ENCODE peak calls at places on chromosomes 13 and 19, in four cellular contexts. W is NB4, A is IMR-90, B is H1. T is an unnamed sample.

GRCh38 chr13:106182404-106182803 is 353.1 kb downstream of the EFNB2 start:
- DNase-seq in A (peak), B (no peak), W (peak), T (no peak)

GRCh38 chr13:22793598-22794134 is 387.1 kb upstream of the SGCG start:
- DNase-seq in W (no peak), A (no peak), B (no peak), T (no peak)

GRCh38 chr13:38086013-38086412 is 216.4 kb upstream of the TRPC4 start:
- DNase-seq in W (no peak), B (no peak), A (no peak), T (no peak)

GRCh38 chr13:113585828-113586355 is 1.3 kb downstream of the TFDP1 start:
- DNase-seq in B (no peak), A (no peak), W (no peak), T (peak)

GRCh38 chr13:23007430-23007829 is 173.3 kb upstream of the SGCG start:
- DNase-seq in B (no peak), W (no peak), A (no peak), T (no peak)

GRCh38 chr19:54137913-54138776 is 583 bp downstream of the CNOT3 start:
- DNase-seq in W (no peak), A (no peak), B (no peak), T (peak)

GRCh38 chr13:73879346-73880020 is 254.7 kb downstream of the KLF12 start:
- DNase-seq in A (peak), B (no peak), W (no peak), T (no peak)

GRCh38 chr13:27465611-27466010 is 15.2 kb upstream of the MTIF3 start:
- DNase-seq in W (no peak), A (no peak), B (no peak), T (no peak)

GRCh38 chr13:98890186-98890585 is 87.7 kb downstream of the DOCK9 start:
- DNase-seq in W (no peak), A (peak), B (no peak), T (no peak)

GRCh38 chr19:49127674-49128544 is 8.6 kb downstream of the PPFIA3 start:
- DNase-seq in A (peak), B (no peak), W (peak), T (peak)
- TF ChIP-seq POLR2A in A (no peak), B (peak), W (peak), T (no peak)

DNA sequence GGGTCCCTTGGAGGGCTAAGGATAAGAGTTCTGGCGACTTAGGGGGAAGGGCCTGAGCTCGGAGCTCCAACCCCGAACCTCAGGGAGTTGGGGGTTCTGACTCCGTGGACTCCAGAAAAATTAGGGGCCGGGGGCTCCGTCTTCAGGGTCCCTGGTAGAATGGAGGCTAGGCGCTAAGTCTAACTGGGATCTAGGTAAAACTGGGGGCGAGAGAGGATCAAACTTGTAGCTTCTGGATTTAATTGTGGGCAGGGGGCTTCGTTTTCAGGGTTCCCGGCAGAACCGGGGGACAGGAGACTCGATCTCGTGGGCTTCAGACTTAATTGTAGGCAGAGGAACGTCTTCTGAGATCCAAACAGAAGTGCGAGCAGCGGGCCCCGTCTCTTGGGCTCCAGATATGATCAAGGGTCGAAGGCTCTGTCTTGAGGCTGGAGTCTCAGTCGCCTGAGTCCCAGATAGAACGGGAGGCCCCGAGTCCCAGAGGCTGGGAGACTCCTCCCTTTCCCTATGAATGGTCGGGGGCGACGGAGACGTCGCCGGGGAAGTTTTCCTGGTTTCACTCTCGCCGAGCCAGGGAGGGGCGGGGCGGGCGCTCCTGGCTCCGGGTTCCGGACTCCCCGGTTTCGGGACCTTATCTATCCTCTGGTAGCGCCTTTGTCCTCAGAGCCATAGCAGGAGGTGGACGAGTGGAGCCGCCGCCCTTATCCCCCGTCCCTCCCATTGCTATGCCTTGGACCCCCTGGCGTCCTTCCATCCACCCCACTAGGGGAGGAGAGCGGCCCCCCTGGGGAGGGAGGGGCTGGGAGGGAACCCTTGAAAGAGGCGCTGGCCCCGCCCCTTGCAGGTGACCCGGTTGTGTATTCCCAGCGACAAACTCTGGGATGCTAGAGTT is 1.3 kb downstream of the NECTIN2 start:
- DNase-seq in A (peak), W (no peak), B (no peak), T (peak)
- TF ChIP-seq POLR2A in A (peak), W (no peak), B (peak), T (no peak)

GRCh38 chr19:41546386-41546789 is 29.6 kb upstream of the CEACAM21 start:
- DNase-seq in W (peak), B (no peak), A (no peak), T (no peak)
- TF ChIP-seq POLR2A in W (no peak), B (no peak), A (no peak), T (no peak)

GRCh38 chr19:35727956-35728706 is 10.3 kb downstream of the KMT2B start:
- DNase-seq in W (no peak), A (no peak), B (no peak), T (no peak)
- TF ChIP-seq POLR2A in W (no peak), A (no peak), B (no peak), T (no peak)

DNA sequence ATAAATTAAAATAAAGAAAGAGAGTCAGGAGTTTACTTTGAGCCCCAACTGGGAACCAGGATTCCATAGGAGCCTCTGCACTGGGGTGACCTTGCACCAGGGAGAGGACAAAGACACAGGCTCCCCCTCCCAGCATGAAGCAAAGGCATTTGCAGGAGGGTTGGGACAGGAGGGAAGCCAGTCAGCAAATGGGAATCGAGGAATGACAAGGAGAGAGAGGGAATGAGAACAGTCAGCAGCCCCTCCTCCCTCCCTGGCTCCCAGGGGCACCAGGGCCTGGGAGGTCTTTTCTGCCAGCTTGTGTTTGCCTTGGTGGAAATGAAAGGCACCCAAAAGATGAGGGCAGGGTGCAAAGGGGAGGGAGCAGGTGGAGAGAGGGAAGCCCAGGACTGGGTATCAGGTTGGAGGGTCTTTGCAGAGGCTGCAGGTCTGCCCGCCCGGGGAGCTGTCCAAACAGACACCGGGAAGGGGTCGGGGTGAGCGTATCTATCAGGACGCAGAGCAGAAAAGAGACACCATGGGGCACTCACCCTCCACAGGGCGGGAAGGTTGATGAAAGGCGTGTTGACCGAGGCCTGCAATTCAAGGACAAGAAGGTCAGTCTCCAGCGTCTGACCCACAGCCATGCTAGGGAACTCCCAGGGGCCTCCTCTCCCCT is 3.8 kb downstream of the SBSN start:
- DNase-seq in A (no peak), W (no peak), B (no peak), T (no peak)
- TF ChIP-seq POLR2A in A (no peak), W (no peak), B (no peak), T (no peak)

DNA sequence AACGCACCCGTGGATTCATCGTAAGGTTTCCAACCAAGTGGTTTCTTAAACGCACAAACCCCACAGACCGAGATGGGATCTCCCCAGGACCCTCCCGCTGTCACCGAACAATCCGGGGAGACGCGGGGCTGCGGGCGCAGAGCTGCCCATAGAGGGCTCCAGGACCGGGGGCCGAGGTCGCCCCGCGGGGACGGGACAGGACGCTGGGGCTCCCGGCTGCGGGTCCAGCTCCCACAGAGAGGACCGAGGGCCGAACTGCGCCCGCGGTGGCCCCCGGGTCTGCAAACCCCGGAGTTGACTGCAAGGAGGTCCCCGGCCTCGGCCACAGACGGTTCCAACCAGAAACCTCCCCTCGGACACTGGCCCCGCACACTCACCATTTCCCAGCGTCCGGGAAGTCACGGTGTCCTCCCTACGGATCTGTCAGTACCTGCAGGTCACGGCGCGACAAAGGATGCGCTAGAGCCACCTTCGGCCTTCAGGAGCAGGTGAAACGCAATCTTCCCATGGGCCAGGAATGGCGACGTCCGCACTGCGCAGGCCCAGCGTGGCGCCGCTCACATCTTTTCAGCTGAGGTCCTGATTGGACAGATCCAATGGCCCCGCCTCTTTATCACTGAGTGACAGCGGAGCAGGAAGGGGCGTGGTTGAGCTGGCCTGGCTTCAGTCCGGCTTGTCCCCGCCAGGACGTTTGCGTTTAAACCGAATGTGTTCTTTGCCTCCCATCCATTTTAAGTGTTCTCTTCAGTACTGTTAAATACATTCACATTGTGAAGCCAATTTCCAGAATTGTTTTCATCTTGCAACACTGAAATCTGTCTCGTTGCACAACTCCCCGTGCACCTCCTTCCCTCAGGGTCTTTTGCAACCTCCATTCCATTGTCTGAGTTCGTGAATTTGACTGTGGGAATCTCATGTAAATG is at the start of gene ZNF14:
- DNase-seq in B (peak), W (peak), A (peak), T (peak)
- TF ChIP-seq POLR2A in B (peak), W (peak), A (no peak), T (peak)

GRCh38 chr19:17266975-17267788 is at the start of gene BABAM1:
- DNase-seq in B (peak), A (peak), W (peak), T (peak)
- TF ChIP-seq POLR2A in B (peak), A (peak), W (peak), T (peak)

GRCh38 chr19:572140-572890 is at the start of gene BSG:
- DNase-seq in B (peak), A (peak), W (peak), T (peak)
- TF ChIP-seq POLR2A in B (peak), A (peak), W (peak), T (peak)

GRCh38 chr19:13734751-13735150 is 29.6 kb upstream of the MRI1 start:
- DNase-seq in W (no peak), A (no peak), B (no peak), T (no peak)

GRCh38 chr19:13732337-13732736 is 32.0 kb upstream of the MRI1 start:
- DNase-seq in A (no peak), W (no peak), B (no peak), T (no peak)

GRCh38 chr19:13729859-13730258 is 34.5 kb upstream of the MRI1 start:
- DNase-seq in A (peak), W (peak), B (no peak), T (peak)

GRCh38 chr19:13727798-13728197 is 36.5 kb upstream of the MRI1 start:
- DNase-seq in B (no peak), W (no peak), A (peak), T (peak)

GRCh38 chr19:13731147-13731964 is 33.0 kb upstream of the MRI1 start:
- DNase-seq in B (peak), A (peak), W (peak), T (peak)
- TF ChIP-seq POLR2A in B (peak), A (peak), W (peak), T (peak)

GRCh38 chr19:15937771-15938170 is 3.4 kb upstream of the CYP4F11 start:
- DNase-seq in B (no peak), A (no peak), W (no peak), T (no peak)

GRCh38 chr19:15935167-15935702 is 906 bp upstream of the CYP4F11 start:
- DNase-seq in B (no peak), A (no peak), W (no peak), T (no peak)

GRCh38 chr19:15936173-15936572 is 1.8 kb upstream of the CYP4F11 start:
- DNase-seq in W (no peak), B (no peak), A (no peak), T (no peak)

GRCh38 chr19:15936950-15937349 is 2.6 kb upstream of the CYP4F11 start:
- DNase-seq in A (no peak), W (no peak), B (no peak), T (no peak)

GRCh38 chr19:15934332-15935078 is at the start of gene CYP4F11:
- DNase-seq in W (peak), B (no peak), A (no peak), T (no peak)
- TF ChIP-seq POLR2A in W (no peak), B (no peak), A (no peak), T (no peak)